ENCODE peak calls at places on chromosomes 2 and 18, in four cellular contexts. One of them, this sample, is unnamed. For H3K4me1, the result is how much of the 10 kb centered on the place peaks cover.

GRCh38 chr2:1755436-1756191 is 11.3 kb upstream of the PXDN start:
- DNase-seq in sigmoid colon: no peak
- DNase-seq in ovary: no peak
- DNase-seq in A549: no peak
- DNase-seq in this sample: no peak

GRCh38 chr2:40666438-40666837 is 214.5 kb upstream of the SLC8A1 start:
- DNase-seq in sigmoid colon: peak
- DNase-seq in ovary: no peak
- DNase-seq in A549: no peak
- DNase-seq in this sample: no peak

GRCh38 chr2:21694536-21694935 is 570.8 kb downstream of the TDRD15 start:
- DNase-seq in sigmoid colon: no peak
- DNase-seq in ovary: no peak
- DNase-seq in A549: no peak
- DNase-seq in this sample: no peak

GRCh38 chr2:110858135-110858737 is 125.9 kb downstream of the ACOXL start:
- DNase-seq in sigmoid colon: no peak
- DNase-seq in ovary: no peak
- DNase-seq in A549: no peak
- DNase-seq in this sample: peak

GRCh38 chr18:68699043-68699442 is 15.9 kb downstream of the TMX3 start:
- DNase-seq in sigmoid colon: no peak
- DNase-seq in ovary: no peak
- DNase-seq in A549: no peak
- DNase-seq in this sample: no peak

GRCh38 chr2:159126653-159127052 is 158.2 kb downstream of the TANC1 start:
- DNase-seq in sigmoid colon: no peak
- DNase-seq in ovary: no peak
- DNase-seq in A549: no peak
- DNase-seq in this sample: no peak

GRCh38 chr2:208358758-208359631 is 47.6 kb upstream of the PTH2R start:
- DNase-seq in sigmoid colon: no peak
- DNase-seq in ovary: no peak
- DNase-seq in A549: no peak
- DNase-seq in this sample: no peak

GRCh38 chr2:199197448-199197847 is 260.3 kb downstream of the SATB2 start:
- DNase-seq in sigmoid colon: no peak
- DNase-seq in ovary: no peak
- DNase-seq in A549: no peak
- DNase-seq in this sample: no peak

GRCh38 chr2:190315273-190315672 is 4.4 kb downstream of the HIBCH start:
- DNase-seq in sigmoid colon: no peak
- DNase-seq in ovary: no peak
- DNase-seq in A549: no peak
- DNase-seq in this sample: no peak

GRCh38 chr18:27136208-27136535 is 48.9 kb downstream of the CHST9 start:
- DNase-seq in sigmoid colon: no peak
- DNase-seq in ovary: no peak
- DNase-seq in A549: peak
- DNase-seq in this sample: no peak

GRCh38 chr2:127726158-127726880 is 25.0 kb downstream of the SFT2D3 start:
- DNase-seq in sigmoid colon: no peak
- DNase-seq in ovary: no peak
- DNase-seq in A549: no peak
- DNase-seq in this sample: no peak

GRCh38 chr2:231169475-231169874 is 29.0 kb upstream of the ARMC9 start:
- DNase-seq in sigmoid colon: no peak
- DNase-seq in ovary: no peak
- DNase-seq in A549: no peak
- DNase-seq in this sample: no peak

GRCh38 chr2:26363323-26363722 is 16.7 kb upstream of the ADGRF3 start:
- DNase-seq in sigmoid colon: no peak
- DNase-seq in ovary: no peak
- DNase-seq in A549: no peak
- DNase-seq in this sample: no peak

GRCh38 chr2:145975406-145975805 is 1455.5 kb upstream of the ZEB2 start:
- DNase-seq in sigmoid colon: no peak
- DNase-seq in ovary: no peak
- DNase-seq in A549: no peak
- DNase-seq in this sample: no peak

GRCh38 chr2:153221506-153221905 is 257.1 kb downstream of the RPRM start:
- DNase-seq in sigmoid colon: no peak
- DNase-seq in ovary: no peak
- DNase-seq in A549: no peak
- DNase-seq in this sample: no peak

GRCh38 chr2:136327162-136327852 is 209.4 kb upstream of the CXCR4 start:
- DNase-seq in sigmoid colon: no peak
- DNase-seq in ovary: no peak
- DNase-seq in A549: no peak
- DNase-seq in this sample: peak

GRCh38 chr18:35933982-35934381 is 38.5 kb upstream of the RMP24 start:
- DNase-seq in sigmoid colon: no peak
- DNase-seq in ovary: no peak
- DNase-seq in A549: no peak
- DNase-seq in this sample: no peak

GRCh38 chr2:16123421-16123820 is 183.1 kb downstream of the MYCN start:
- DNase-seq in sigmoid colon: no peak
- DNase-seq in ovary: no peak
- DNase-seq in A549: no peak
- DNase-seq in this sample: no peak

GRCh38 chr2:26229595-26229994 is 14.8 kb downstream of the HADHA start:
- DNase-seq in sigmoid colon: no peak
- DNase-seq in ovary: no peak
- DNase-seq in A549: no peak
- DNase-seq in this sample: no peak

GRCh38 chr18:79578396-79579260 is 101.0 kb upstream of the CTDP1 start:
- DNase-seq in sigmoid colon: peak
- DNase-seq in ovary: peak
- DNase-seq in A549: no peak
- DNase-seq in this sample: peak

GRCh38 chr2:85355073-85355410 is 473 bp downstream of the ELMOD3 start:
- DNase-seq in sigmoid colon: no peak
- DNase-seq in ovary: peak
- DNase-seq in A549: no peak
- DNase-seq in this sample: no peak

GRCh38 chr18:45110577-45111506 is 430.2 kb downstream of the SETBP1 start:
- DNase-seq in sigmoid colon: peak
- DNase-seq in ovary: no peak
- DNase-seq in A549: no peak
- DNase-seq in this sample: no peak

GRCh38 chr2:157804355-157804754 is 71.8 kb downstream of the ACVR1 start:
- DNase-seq in sigmoid colon: no peak
- DNase-seq in ovary: no peak
- DNase-seq in A549: no peak
- DNase-seq in this sample: no peak

GRCh38 chr2:218125626-218126080 is at the start of gene CXCR2:
- DNase-seq in sigmoid colon: no peak
- DNase-seq in ovary: no peak
- DNase-seq in A549: no peak
- DNase-seq in this sample: no peak

GRCh38 chr2:33392366-33392765 is 84.1 kb upstream of the RASGRP3 start:
- DNase-seq in sigmoid colon: no peak
- DNase-seq in ovary: no peak
- DNase-seq in A549: no peak
- DNase-seq in this sample: peak

GRCh38 chr2:160360089-160360757 is 133.4 kb downstream of the RBMS1 start:
- DNase-seq in sigmoid colon: no peak
- DNase-seq in ovary: no peak
- DNase-seq in A549: no peak
- DNase-seq in this sample: no peak

GRCh38 chr18:79872852-79873444 is 75.2 kb downstream of the KCNG2 start:
- DNase-seq in sigmoid colon: no peak
- DNase-seq in ovary: no peak
- DNase-seq in A549: no peak
- DNase-seq in this sample: no peak

GRCh38 chr2:177646791-177647190 is 254.2 kb downstream of the AGPS start:
- DNase-seq in sigmoid colon: no peak
- DNase-seq in ovary: no peak
- DNase-seq in A549: no peak
- DNase-seq in this sample: no peak

GRCh38 chr2:191280304-191280703 is 35.1 kb downstream of the MYO1B start:
- DNase-seq in sigmoid colon: no peak
- DNase-seq in ovary: no peak
- DNase-seq in A549: no peak
- DNase-seq in this sample: no peak

GRCh38 chr2:239318091-239318725 is 82.6 kb downstream of the HDAC4 start:
- DNase-seq in sigmoid colon: peak
- DNase-seq in ovary: no peak
- DNase-seq in A549: no peak
- DNase-seq in this sample: no peak

GRCh38 chr2:103986001-103986400 is 867.9 kb upstream of the POU3F3 start:
- DNase-seq in sigmoid colon: no peak
- DNase-seq in ovary: no peak
- DNase-seq in A549: no peak
- DNase-seq in this sample: no peak

GRCh38 chr18:54191352-54191751 is 33.1 kb downstream of the MBD2 start:
- DNase-seq in sigmoid colon: no peak
- DNase-seq in ovary: no peak
- DNase-seq in A549: no peak
- DNase-seq in this sample: no peak

GRCh38 chr2:10286216-10287037 is 16.3 kb upstream of the HPCAL1 start:
- DNase-seq in sigmoid colon: no peak
- DNase-seq in ovary: no peak
- DNase-seq in A549: no peak
- DNase-seq in this sample: peak

GRCh38 chr2:216830346-216830745 is 29.5 kb downstream of the TNP1 start:
- DNase-seq in sigmoid colon: no peak
- DNase-seq in ovary: no peak
- DNase-seq in A549: no peak
- DNase-seq in this sample: no peak

GRCh38 chr2:236535024-236535423 is 34.6 kb upstream of the ACKR3 start:
- DNase-seq in sigmoid colon: no peak
- DNase-seq in ovary: no peak
- DNase-seq in A549: no peak
- DNase-seq in this sample: no peak

GRCh38 chr2:199778655-199779054 is 72.3 kb downstream of the FTCDNL1 start:
- DNase-seq in sigmoid colon: no peak
- DNase-seq in ovary: no peak
- DNase-seq in A549: no peak
- DNase-seq in this sample: no peak

GRCh38 chr2:159976527-159977163 is 85.8 kb downstream of the PLA2R1 start:
- DNase-seq in sigmoid colon: no peak
- DNase-seq in ovary: no peak
- DNase-seq in A549: no peak
- DNase-seq in this sample: no peak

GRCh38 chr2:36473230-36473629 is 117.7 kb downstream of the CRIM1 start:
- DNase-seq in sigmoid colon: no peak
- DNase-seq in ovary: no peak
- DNase-seq in A549: no peak
- DNase-seq in this sample: no peak

GRCh38 chr2:144996225-144996795 is 476.4 kb upstream of the ZEB2 start:
- DNase-seq in sigmoid colon: no peak
- DNase-seq in ovary: no peak
- DNase-seq in A549: no peak
- DNase-seq in this sample: no peak

GRCh38 chr2:197704434-197705142 is 581 bp upstream of the MARS2 start:
- DNase-seq in sigmoid colon: no peak
- DNase-seq in ovary: no peak
- DNase-seq in A549: no peak
- DNase-seq in this sample: no peak
- TF ChIP-seq EP300 in sigmoid colon: no peak
- TF ChIP-seq EP300 in ovary: no peak
- TF ChIP-seq EP300 in A549: no peak
- TF ChIP-seq EP300 in this sample: no peak

GRCh38 chr2:8575810-8576423 is 105.9 kb upstream of the ID2 start:
- DNase-seq in sigmoid colon: peak
- DNase-seq in ovary: no peak
- DNase-seq in A549: no peak
- DNase-seq in this sample: no peak

GRCh38 chr2:8574196-8575010 is 107.5 kb upstream of the ID2 start:
- DNase-seq in sigmoid colon: peak
- DNase-seq in ovary: no peak
- DNase-seq in A549: no peak
- DNase-seq in this sample: no peak

GRCh38 chr2:8576525-8577157 is 105.2 kb upstream of the ID2 start:
- DNase-seq in sigmoid colon: peak
- DNase-seq in ovary: peak
- DNase-seq in A549: no peak
- DNase-seq in this sample: peak

GRCh38 chr2:8573942-8574195 is 108.0 kb upstream of the ID2 start:
- DNase-seq in sigmoid colon: no peak
- DNase-seq in ovary: no peak
- DNase-seq in A549: no peak
- DNase-seq in this sample: no peak

GRCh38 chr2:8575011-8575750 is 106.7 kb upstream of the ID2 start:
- DNase-seq in sigmoid colon: peak
- DNase-seq in ovary: no peak
- DNase-seq in A549: no peak
- DNase-seq in this sample: peak
- H3K4me3 ChIP-seq in sigmoid colon: no peak
- H3K4me3 ChIP-seq in ovary: no peak
- H3K4me3 ChIP-seq in A549: no peak
- H3K4me3 ChIP-seq in this sample: no peak

GRCh38 chr2:121479882-121480522 is 50.7 kb upstream of the RNU4ATAC start:
- DNase-seq in sigmoid colon: no peak
- DNase-seq in ovary: no peak
- DNase-seq in A549: no peak
- DNase-seq in this sample: peak

GRCh38 chr2:121473502-121473901 is 57.2 kb upstream of the RNU4ATAC start:
- DNase-seq in sigmoid colon: no peak
- DNase-seq in ovary: no peak
- DNase-seq in A549: no peak
- DNase-seq in this sample: no peak

GRCh38 chr2:121475811-121476571 is 54.7 kb upstream of the RNU4ATAC start:
- DNase-seq in sigmoid colon: no peak
- DNase-seq in ovary: no peak
- DNase-seq in A549: no peak
- DNase-seq in this sample: no peak

GRCh38 chr2:121478996-121479735 is 51.5 kb upstream of the RNU4ATAC start:
- DNase-seq in sigmoid colon: no peak
- DNase-seq in ovary: no peak
- DNase-seq in A549: no peak
- DNase-seq in this sample: no peak

DNA sequence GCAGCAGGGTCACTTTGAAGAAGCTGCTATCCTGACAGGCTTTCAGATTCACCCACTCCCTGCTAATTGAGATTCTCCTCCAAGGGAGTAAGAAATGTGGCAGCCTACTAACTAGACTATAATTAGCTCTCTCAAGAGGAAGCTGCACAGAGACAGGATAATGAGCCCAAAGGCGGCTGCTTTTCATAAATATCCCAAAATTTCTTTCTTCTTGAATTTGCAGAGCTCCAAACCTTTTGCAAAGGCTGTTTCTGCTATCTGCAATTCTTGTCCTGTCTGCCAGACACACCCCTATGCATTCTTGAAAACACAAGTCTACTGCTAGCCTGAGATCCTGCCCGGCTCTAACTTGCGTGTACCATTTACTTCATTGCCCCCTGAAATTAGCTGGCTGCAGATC is 54.0 kb upstream of the RNU4ATAC start:
- DNase-seq in sigmoid colon: no peak
- DNase-seq in ovary: no peak
- DNase-seq in A549: no peak
- DNase-seq in this sample: no peak
- H3K4me1 ChIP-seq in sigmoid colon: under half
- H3K4me1 ChIP-seq in ovary: under half
- H3K4me1 ChIP-seq in A549: under half
- H3K4me1 ChIP-seq in this sample: under half

GRCh38 chr2:8671802-8672201 is 10.1 kb upstream of the ID2 start:
- DNase-seq in sigmoid colon: no peak
- DNase-seq in ovary: no peak
- DNase-seq in A549: no peak
- DNase-seq in this sample: no peak
- TF ChIP-seq EP300 in sigmoid colon: no peak
- TF ChIP-seq EP300 in ovary: no peak
- TF ChIP-seq EP300 in A549: no peak
- TF ChIP-seq EP300 in this sample: no peak